ENCODE peak calls at places on chromosomes 5 and 9, in eight cellular contexts. One of them, this sample, is unnamed.

GRCh38 chr9:106707722-106708121 is 155.2 kb upstream of the ZNF462 start:
- DNase-seq in CD4-positive, alpha-beta T cell: no peak
- DNase-seq in SJCRH30: peak; percentile 19
- DNase-seq in upper lobe of left lung: no peak
- DNase-seq in midbrain: no peak
- DNase-seq in hypothalamus: no peak
- DNase-seq in T-helper 2 cell: no peak
- DNase-seq in NCI-H748 treated with DMSO at 0.1 percent for 48 hours: no peak
- DNase-seq in this sample: no peak

GRCh38 chr9:113687680-113688371 is 188.3 kb upstream of the ZNF618 start:
- DNase-seq in midbrain: no peak
- DNase-seq in upper lobe of left lung: no peak
- DNase-seq in SJCRH30: no peak
- DNase-seq in NCI-H748 treated with DMSO at 0.1 percent for 48 hours: no peak
- DNase-seq in T-helper 2 cell: no peak
- DNase-seq in CD4-positive, alpha-beta T cell: no peak
- DNase-seq in hypothalamus: no peak
- DNase-seq in this sample: no peak

GRCh38 chr5:170787216-170787615 is 3.7 kb downstream of the GABRP start:
- DNase-seq in midbrain: no peak
- DNase-seq in T-helper 2 cell: no peak
- DNase-seq in NCI-H748 treated with DMSO at 0.1 percent for 48 hours: no peak
- DNase-seq in SJCRH30: no peak
- DNase-seq in upper lobe of left lung: no peak
- DNase-seq in hypothalamus: no peak
- DNase-seq in CD4-positive, alpha-beta T cell: no peak
- DNase-seq in this sample: no peak

GRCh38 chr9:93884808-93885207 is 70.3 kb downstream of the BARX1 start:
- DNase-seq in CD4-positive, alpha-beta T cell: no peak
- DNase-seq in SJCRH30: no peak
- DNase-seq in T-helper 2 cell: no peak
- DNase-seq in hypothalamus: no peak
- DNase-seq in NCI-H748 treated with DMSO at 0.1 percent for 48 hours: peak; percentile 79
- DNase-seq in upper lobe of left lung: no peak
- DNase-seq in midbrain: no peak
- DNase-seq in this sample: no peak

GRCh38 chr5:71895546-71895945 is 176.5 kb downstream of the CARTPT start:
- DNase-seq in CD4-positive, alpha-beta T cell: no peak
- DNase-seq in T-helper 2 cell: no peak
- DNase-seq in hypothalamus: no peak
- DNase-seq in midbrain: no peak
- DNase-seq in NCI-H748 treated with DMSO at 0.1 percent for 48 hours: no peak
- DNase-seq in upper lobe of left lung: no peak
- DNase-seq in SJCRH30: no peak
- DNase-seq in this sample: no peak

GRCh38 chr5:22780756-22781155 is 72.4 kb downstream of the CDH12 start:
- DNase-seq in hypothalamus: no peak
- DNase-seq in NCI-H748 treated with DMSO at 0.1 percent for 48 hours: peak; percentile 64
- DNase-seq in T-helper 2 cell: no peak
- DNase-seq in midbrain: no peak
- DNase-seq in upper lobe of left lung: no peak
- DNase-seq in CD4-positive, alpha-beta T cell: no peak
- DNase-seq in SJCRH30: no peak
- DNase-seq in this sample: no peak

GRCh38 chr5:43193171-43193951 is 1.3 kb downstream of the NIM1K start:
- DNase-seq in SJCRH30: peak; percentile 50
- DNase-seq in hypothalamus: peak; percentile 47
- DNase-seq in NCI-H748 treated with DMSO at 0.1 percent for 48 hours: peak; percentile 85
- DNase-seq in CD4-positive, alpha-beta T cell: no peak
- DNase-seq in upper lobe of left lung: no peak
- DNase-seq in T-helper 2 cell: no peak
- DNase-seq in midbrain: peak; percentile 75
- DNase-seq in this sample: peak; percentile 10

GRCh38 chr5:145362261-145362660 is 472.9 kb downstream of the PRELID2 start:
- DNase-seq in hypothalamus: no peak
- DNase-seq in midbrain: no peak
- DNase-seq in NCI-H748 treated with DMSO at 0.1 percent for 48 hours: no peak
- DNase-seq in T-helper 2 cell: no peak
- DNase-seq in CD4-positive, alpha-beta T cell: no peak
- DNase-seq in SJCRH30: no peak
- DNase-seq in upper lobe of left lung: no peak
- DNase-seq in this sample: no peak

This sample was measured in CD8-positive, alpha-beta T cell.